ENCODE peak calls at places on chromosomes 11 and 22, in four cellular contexts. K is pancreas, C is GM06990, Q is stomach. O is an unnamed sample.

GRCh38 chr22:46536559-46537220 is 730 bp downstream of the CELSR1 start:
- DNase-seq in K (no peak), Q (no peak), C (no peak), O (no peak)

GRCh38 chr11:120182357-120182756 is 28.5 kb upstream of the OAF start:
- DNase-seq in C (no peak), K (peak; percentile 11), Q (peak; percentile 17), O (peak; percentile 36)

GRCh38 chr22:44337658-44338004 is 24.9 kb upstream of the SHISAL1 start:
- DNase-seq in Q (peak; percentile 32), K (no peak), C (no peak), O (no peak)

GRCh38 chr11:126197277-126197939 is 14.0 kb downstream of the RPUSD4 start:
- DNase-seq in K (peak; percentile 40), Q (peak; percentile 34), C (no peak), O (peak; percentile 54)

GRCh38 chr11:86247608-86248007 is 3.1 kb downstream of the EED start:
- DNase-seq in Q (no peak), C (no peak), K (no peak), O (no peak)

GRCh38 chr11:5618807-5619206 is 6.0 kb upstream of the TRIM34 start:
- DNase-seq in K (no peak), Q (no peak), C (no peak), O (no peak)

GRCh38 chr22:35629406-35630234 is 12.5 kb upstream of the MB start:
- DNase-seq in K (peak; percentile 53), C (peak; percentile 70), Q (peak; percentile 50), O (peak; percentile 76)

GRCh38 chr11:1779034-1779805 is 15.5 kb upstream of the CTSD start:
- DNase-seq in Q (no peak), K (no peak), C (no peak), O (no peak)

GRCh38 chr11:128533473-128533872 is 53.9 kb downstream of the ETS1 start:
- DNase-seq in K (no peak), C (no peak), Q (no peak), O (no peak)

GRCh38 chr11:27717377-27717776 is 17.1 kb upstream of the BDNF start:
- DNase-seq in Q (no peak), K (no peak), C (no peak), O (no peak)

GRCh38 chr11:23314162-23314561 is 453.9 kb upstream of the CCDC179 start:
- DNase-seq in C (no peak), Q (no peak), K (no peak), O (no peak)

GRCh38 chr22:50473855-50474671 is 772 bp downstream of the SBF1 start:
- DNase-seq in K (no peak), Q (peak; percentile 49), C (no peak), O (peak; percentile 40)

GRCh38 chr11:102422817-102423725 is 29.5 kb downstream of the TMEM123 start:
- DNase-seq in C (no peak), K (no peak), Q (no peak), O (no peak)

GRCh38 chr11:1969036-1969435 is 21.9 kb downstream of the MRPL23 start:
- DNase-seq in C (no peak), Q (no peak), K (no peak), O (no peak)

GRCh38 chr11:6640985-6641701 is 14.5 kb downstream of the DCHS1 start:
- DNase-seq in C (no peak), K (no peak), Q (no peak), O (no peak)

GRCh38 chr11:19433367-19433766 is 192.6 kb upstream of the E2F8 start:
- DNase-seq in K (no peak), Q (no peak), C (peak; percentile 67), O (no peak)

GRCh38 chr11:125083312-125084056 is 20.4 kb downstream of the SLC37A2 start:
- DNase-seq in C (no peak), K (no peak), Q (no peak), O (no peak)

GRCh38 chr11:72613977-72614376 is 60.2 kb downstream of the PDE2A start:
- DNase-seq in K (peak; percentile 45), Q (no peak), C (peak; percentile 52), O (peak; percentile 39)

GRCh38 chr11:3836903-3837302 is 3.9 kb downstream of the RHOG start:
- DNase-seq in C (no peak), K (peak; percentile 36), Q (peak; percentile 31), O (peak; percentile 46)

GRCh38 chr11:57276857-57277505 is 39.9 kb upstream of the APLNR start:
- DNase-seq in K (no peak), Q (no peak), C (no peak), O (no peak)

GRCh38 chr11:125328181-125328580 is 163.6 kb downstream of the PKNOX2 start:
- DNase-seq in Q (no peak), C (no peak), K (no peak), O (no peak)

GRCh38 chr11:92455221-92455790 is 230.7 kb downstream of the FAT3 start:
- DNase-seq in K (no peak), Q (no peak), C (no peak), O (no peak)

GRCh38 chr11:92978226-92979111 is 9.0 kb downstream of the MTNR1B start:
- DNase-seq in C (no peak), K (no peak), Q (peak; percentile 67), O (no peak)

GRCh38 chr11:4626207-4627105 is 10.8 kb upstream of the OR51D1 start:
- DNase-seq in Q (peak; percentile 64), K (no peak), C (peak; percentile 24), O (no peak)

GRCh38 chr11:63375434-63375833 is 5.8 kb downstream of the SLC22A9 start:
- DNase-seq in K (no peak), C (peak; percentile 3), Q (no peak), O (no peak)

GRCh38 chr11:10779086-10779485 is 28.0 kb downstream of the CTR9 start:
- DNase-seq in Q (no peak), K (no peak), C (no peak), O (no peak)

GRCh38 chr11:19367051-19367709 is 126.4 kb upstream of the E2F8 start:
- DNase-seq in C (no peak), Q (no peak), K (no peak), O (no peak)

GRCh38 chr11:59106363-59107336 is at the start of gene FAM111B:
- DNase-seq in K (peak; percentile 83), Q (peak; percentile 86), C (peak; percentile 88), O (peak; percentile 84)

GRCh38 chr11:2193099-2193886 is 21.7 kb upstream of the TH start:
- DNase-seq in C (no peak), Q (peak; percentile 57), K (no peak), O (no peak)

GRCh38 chr11:18737642-18738041 is 11.7 kb upstream of the IGSF22 start:
- DNase-seq in C (no peak), K (no peak), Q (no peak), O (no peak)

GRCh38 chr22:33401291-33401690 is 343.1 kb upstream of the SYN3 start:
- DNase-seq in K (no peak), C (no peak), Q (no peak), O (no peak)

GRCh38 chr22:33397381-33397907 is 339.3 kb upstream of the SYN3 start:
- DNase-seq in C (no peak), Q (no peak), K (no peak), O (no peak)

GRCh38 chr22:33402325-33402724 is 344.1 kb upstream of the SYN3 start:
- DNase-seq in C (no peak), Q (no peak), K (no peak), O (no peak)

GRCh38 chr22:33400061-33400840 is 342.1 kb upstream of the SYN3 start:
- DNase-seq in C (no peak), Q (no peak), K (no peak), O (no peak)

DNA sequence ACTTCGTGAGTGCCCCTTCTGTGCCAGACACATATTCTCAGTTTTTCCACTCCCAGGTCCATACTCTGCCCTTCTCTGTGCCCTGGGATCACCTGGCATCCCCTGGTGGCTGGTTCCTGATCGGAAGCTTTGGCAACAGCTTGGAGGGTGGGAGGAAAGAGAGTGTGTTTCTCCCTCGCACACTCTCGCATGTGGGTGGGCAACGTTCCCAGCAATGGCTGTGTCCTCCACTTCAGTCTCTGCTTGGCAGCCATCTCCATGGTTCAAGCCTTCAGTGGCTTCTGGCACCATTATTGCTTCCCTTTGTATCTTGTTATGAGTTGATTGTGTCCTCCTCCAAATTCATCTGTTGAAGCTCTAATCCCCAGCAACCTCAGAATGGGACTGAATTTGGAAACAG is 342.7 kb upstream of the SYN3 start:
- DNase-seq in C (no peak), K (no peak), Q (no peak), O (no peak)
- H3K27me3 ChIP-seq in C (no peaks in the 10 kb centered on the region), K (no peaks in the 10 kb centered on the region), Q (no peaks in the 10 kb centered on the region), O (no peaks in the 10 kb centered on the region)

GRCh38 chr11:134153147-134153905 is 70.4 kb downstream of the NCAPD3 start:
- DNase-seq in Q (no peak), K (no peak), C (no peak), O (no peak)

GRCh38 chr11:134154441-134154840 is 69.3 kb downstream of the NCAPD3 start:
- DNase-seq in C (no peak), K (no peak), Q (no peak), O (no peak)

GRCh38 chr11:134155946-134156865 is 67.6 kb downstream of the NCAPD3 start:
- DNase-seq in Q (no peak), K (no peak), C (no peak), O (no peak)

GRCh38 chr11:134157451-134157850 is 66.3 kb downstream of the NCAPD3 start:
- DNase-seq in K (no peak), Q (no peak), C (no peak), O (no peak)

DNA sequence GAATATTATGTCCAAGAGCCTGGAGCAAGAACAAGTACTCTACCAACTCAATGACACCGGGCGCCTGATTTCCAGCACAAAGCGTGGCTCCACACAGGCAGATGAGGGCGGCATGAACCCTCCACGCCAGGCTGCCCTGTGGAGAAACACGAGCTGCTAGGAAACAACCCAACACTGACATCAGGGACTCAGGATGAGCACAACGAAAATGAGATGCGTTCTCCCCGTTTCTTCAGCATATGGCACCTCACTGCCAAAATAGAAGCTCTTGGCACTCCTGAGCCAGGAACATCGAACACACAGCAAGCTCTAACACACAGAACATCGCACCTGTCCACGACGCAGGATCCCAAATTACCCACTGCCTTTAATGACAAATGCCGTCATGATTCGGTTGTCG is 68.3 kb downstream of the NCAPD3 start:
- DNase-seq in Q (no peak), K (no peak), C (no peak), O (no peak)
- H3K36me3 ChIP-seq in Q (peaks cover 92% of the 10 kb centered on the region), K (peaks cover 6% of the 10 kb centered on the region), C (peaks cover 25% of the 10 kb centered on the region), O (peaks cover 87% of the 10 kb centered on the region)

DNA sequence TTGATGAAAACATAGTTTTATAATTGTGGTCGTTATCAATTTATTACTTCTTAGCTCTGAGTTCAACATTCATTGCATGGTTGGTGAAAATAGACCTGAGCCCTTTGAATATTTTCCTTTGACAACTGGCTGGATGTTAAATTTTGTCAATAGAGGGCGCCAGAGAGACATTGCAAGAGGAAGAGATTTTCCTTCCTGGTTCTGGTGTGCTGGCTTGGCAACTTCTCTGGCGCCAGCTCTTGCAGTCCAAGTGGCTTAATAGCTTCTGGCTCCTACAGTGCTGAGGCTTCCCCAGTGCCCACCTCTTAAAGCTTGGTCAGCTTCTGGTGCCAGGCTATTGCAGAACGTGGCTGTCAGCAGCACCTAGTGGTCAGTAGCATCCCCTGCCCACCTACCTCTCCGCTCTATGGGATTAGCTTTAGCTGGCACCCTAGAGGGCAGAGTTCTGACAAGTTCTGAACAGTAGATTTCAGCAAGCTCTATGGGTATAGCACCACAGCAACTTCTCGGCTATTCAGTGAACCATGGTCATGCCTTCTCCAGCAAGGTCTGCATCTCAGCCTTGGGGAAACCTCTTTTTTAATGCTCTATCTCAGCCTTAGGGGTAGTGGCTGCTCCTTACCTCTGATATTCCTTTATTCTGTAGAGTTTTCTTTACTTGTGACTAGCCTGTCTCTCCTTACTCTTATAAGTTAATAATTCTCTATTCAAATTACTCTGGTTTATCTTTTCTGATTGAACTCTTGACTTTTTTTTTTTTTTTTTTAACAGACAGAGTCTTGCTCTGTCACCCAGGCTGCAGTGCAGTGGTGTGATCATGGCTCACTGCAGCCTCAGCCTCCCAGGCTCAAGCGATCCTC is 59.4 kb downstream of the ACER3 start:
- DNase-seq in Q (peak; percentile 83), K (peak; percentile 84), C (peak; percentile 49), O (peak; percentile 81)
- H3K27me3 ChIP-seq in Q (no peaks in the 10 kb centered on the region), K (no peaks in the 10 kb centered on the region), C (no peaks in the 10 kb centered on the region), O (no peaks in the 10 kb centered on the region)

GRCh38 chr22:37923927-37924326 is 17.8 kb downstream of the MICALL1 start:
- DNase-seq in K (no peak), C (no peak), Q (peak; percentile 70), O (no peak)
- H3K36me3 ChIP-seq in K (no peaks in the 10 kb centered on the region), C (peaks cover 15% of the 10 kb centered on the region), Q (peaks cover 97% of the 10 kb centered on the region), O (peaks cover 3% of the 10 kb centered on the region)